ENCODE peak calls at places on chromosome 18, in five cellular contexts. O is uterus; G is hippocampal formation; F is suprapubic skin; A is CD8-positive, alpha-beta memory T cell. Y is an unnamed sample.

GRCh38 chr18:3874593-3874992 is 424.6 kb downstream of the TGIF1 start:
- DNase-seq in F (no peak), O (no peak), A (no peak), G (no peak), Y (no peak)

GRCh38 chr18:4636957-4637356 is 181.8 kb upstream of the DLGAP1 start:
- DNase-seq in A (no peak), G (no peak), O (no peak), F (no peak), Y (no peak)

GRCh38 chr18:24561369-24561768 is 100.9 kb downstream of the HRH4 start:
- DNase-seq in O (no peak), F (no peak), G (no peak), A (no peak), Y (no peak)

GRCh38 chr18:9401166-9401565 is 66.6 kb downstream of the TWSG1 start:
- DNase-seq in A (no peak), F (no peak), O (no peak), G (no peak), Y (no peak)

GRCh38 chr18:31079973-31080372 is 22.2 kb downstream of the DSC2 start:
- DNase-seq in A (no peak), G (no peak), O (no peak), F (no peak), Y (no peak)

GRCh38 chr18:2857491-2858063 is 10.8 kb downstream of the EMILIN2 start:
- DNase-seq in G (no peak), A (no peak), F (peak), O (peak), Y (no peak)

GRCh38 chr18:76495435-76496199 is 575 bp upstream of the ZNF516 start:
- DNase-seq in O (peak), A (no peak), F (peak), G (no peak), Y (no peak)

GRCh38 chr18:30632058-30632718 is 410.4 kb downstream of the DSC3 start:
- DNase-seq in O (no peak), G (no peak), A (no peak), F (no peak), Y (no peak)

Y was measured in CD4-positive, CD25-positive, alpha-beta regulatory T cell.